ENCODE peak calls at places on chromosomes 12 and 14, in five cellular contexts. Q is stimulated activated CD4-positive, alpha-beta T cell treated with anti-CD3 and anti-CD28 coated beads, Interleukin-1b, Interleukin-23, amount 100 ng/mL, for 24 hours; H is HCT116; Z is A549; O is ascending aorta. Y is an unnamed sample.

GRCh38 chr14:80212025-80212402 is 710 bp upstream of the DIO2 start:
- DNase-seq in Z (peak), H (no peak), O (no peak), Q (no peak), Y (no peak)

GRCh38 chr12:153080-153746 is 60.7 kb downstream of the SLC6A12 start:
- DNase-seq in Q (no peak), O (no peak), Z (peak), H (peak), Y (peak)

GRCh38 chr14:57937681-57938080 is 71.8 kb upstream of the SLC35F4 start:
- DNase-seq in O (no peak), Z (no peak), Q (no peak), H (no peak), Y (no peak)

GRCh38 chr12:54526800-54527630 is 22.4 kb upstream of the PDE1B start:
- DNase-seq in H (peak), Q (no peak), O (no peak), Z (no peak), Y (no peak)

GRCh38 chr12:111253213-111253612 is 115.7 kb downstream of the PHETA1 start:
- DNase-seq in Z (no peak), Q (no peak), O (no peak), H (no peak), Y (no peak)

GRCh38 chr12:7092229-7092985 is at the start of gene C1R:
- DNase-seq in Z (peak), H (no peak), O (peak), Q (peak), Y (peak)

GRCh38 chr14:100665518-100666032 is 61.1 kb upstream of the DLK1 start:
- DNase-seq in H (no peak), Q (no peak), O (no peak), Z (no peak), Y (no peak)

GRCh38 chr12:12717586-12718381 is 616 bp downstream of the CDKN1B start:
- DNase-seq in Z (no peak), Q (no peak), O (no peak), H (no peak), Y (no peak)

GRCh38 chr12:55631056-55631455 is 5.6 kb upstream of the OR10P1 start:
- DNase-seq in O (no peak), Q (no peak), Z (no peak), H (no peak), Y (no peak)

GRCh38 chr14:100406505-100407131 is 83.5 kb downstream of the SLC25A47 start:
- DNase-seq in H (no peak), Z (no peak), O (no peak), Q (no peak), Y (no peak)

GRCh38 chr14:95226801-95227200 is 69.5 kb upstream of the DICER1 start:
- DNase-seq in Q (no peak), Z (no peak), O (no peak), H (no peak), Y (no peak)

GRCh38 chr12:115251727-115252126 is 567.8 kb upstream of the TBX3 start:
- DNase-seq in Z (no peak), Q (no peak), H (no peak), O (no peak), Y (no peak)